ENCODE peak calls at places on chromosome 12, in eight cellular contexts. G is RKO, E is NCI-H1930, I is small intestine, B is HuH-7, N is RPMI7951, R is colonic mucosa, M is anterior cingulate cortex. K is an unnamed sample.

GRCh38 chr12:6956332-6956727 is 5.2 kb downstream of the PTPN6 start:
- DNase-seq in E (no peak), I (no peak), M (no peak), G (no peak), N (no peak), B (no peak), R (no peak), K (no peak)

GRCh38 chr12:11814362-11814761 is 164.9 kb downstream of the ETV6 start:
- DNase-seq in B (no peak), M (peak), E (no peak), R (no peak), I (no peak), N (peak), G (peak), K (no peak)

GRCh38 chr12:74021937-74022336 is 515.7 kb upstream of the ATXN7L3B start:
- DNase-seq in I (peak), G (peak), E (peak), R (peak), B (peak), N (peak), M (peak), K (no peak)

GRCh38 chr12:70719672-70720420 is 82.6 kb upstream of the PTPRB start:
- DNase-seq in N (peak), G (peak), E (peak), B (peak), R (peak), M (peak), I (peak), K (no peak)

GRCh38 chr12:202081-202731 is 11.8 kb downstream of the SLC6A12 start:
- DNase-seq in R (no peak), N (no peak), E (no peak), I (no peak), M (no peak), G (no peak), B (no peak), K (no peak)

GRCh38 chr12:14768823-14769405 is 34.4 kb downstream of the WBP11 start:
- DNase-seq in R (peak), B (no peak), M (no peak), N (peak), I (no peak), E (no peak), G (peak), K (no peak)

GRCh38 chr12:49377386-49377785 is 10.1 kb downstream of the SPATS2 start:
- DNase-seq in E (no peak), N (no peak), I (no peak), B (no peak), G (no peak), M (no peak), R (no peak), K (no peak)

GRCh38 chr12:93015970-93016751 is 87.1 kb upstream of the EEA1 start:
- DNase-seq in G (no peak), M (no peak), E (no peak), N (no peak), R (peak), I (peak), B (peak), K (no peak)

GRCh38 chr12:120444676-120445075 is 1.5 kb downstream of the TRIAP1 start:
- DNase-seq in M (no peak), R (no peak), E (no peak), N (no peak), B (no peak), I (no peak), G (no peak), K (no peak)

GRCh38 chr12:26281320-26281719 is 85.9 kb downstream of the SSPN start:
- DNase-seq in E (no peak), M (no peak), G (no peak), I (no peak), R (no peak), B (no peak), N (no peak), K (no peak)

GRCh38 chr12:47942327-47943230 is 20.8 kb upstream of the TMEM106C start:
- DNase-seq in N (no peak), B (peak), G (no peak), M (no peak), R (no peak), I (no peak), E (no peak), K (peak)

GRCh38 chr12:65609359-65609771 is 214.9 kb upstream of the HMGA2 start:
- DNase-seq in N (peak), G (peak), I (no peak), E (no peak), M (no peak), B (no peak), R (no peak), K (no peak)

GRCh38 chr12:68610435-68611093 is at the start of gene RAP1B:
- DNase-seq in I (peak), E (peak), B (peak), R (peak), G (peak), N (peak), M (peak), K (peak)

GRCh38 chr12:48978291-48978740 is at the start of gene WNT1:
- DNase-seq in E (peak), G (no peak), B (peak), R (no peak), N (no peak), M (no peak), I (no peak), K (no peak)

GRCh38 chr12:94783862-94784261 is 133.5 kb upstream of the TMCC3 start:
- DNase-seq in N (no peak), I (no peak), R (no peak), M (no peak), B (no peak), G (peak), E (no peak), K (no peak)

GRCh38 chr12:27549801-27550652 is 26.0 kb downstream of the PPFIBP1 start:
- DNase-seq in R (peak), G (no peak), E (no peak), N (peak), B (peak), M (no peak), I (peak), K (no peak)

GRCh38 chr12:6370994-6371754 is 4.2 kb downstream of the SCNN1A start:
- DNase-seq in B (peak), M (no peak), G (peak), R (peak), I (peak), N (no peak), E (peak), K (no peak)

GRCh38 chr12:4118017-4118510 is 155.5 kb upstream of the CCND2 start:
- DNase-seq in B (no peak), R (peak), E (no peak), I (peak), M (no peak), N (peak), G (no peak), K (no peak)

GRCh38 chr12:57201219-57201618 is 15.4 kb upstream of the NXPH4 start:
- DNase-seq in E (no peak), N (no peak), B (no peak), R (no peak), I (no peak), G (no peak), M (no peak), K (no peak)